ENCODE peak calls at places on chromosome 6, in five cellular contexts. S, J, I, Q and P are unnamed samples.

GRCh38 chr6:170098428-170099170 is 192.3 kb downstream of the DLL1 start:
- DNase-seq in S (peak; percentile 5), J (no peak), I (no peak), Q (no peak), P (no peak)

GRCh38 chr6:3228046-3228671 is 706 bp upstream of the TUBB2B start:
- DNase-seq in S (no peak), J (no peak), I (peak; percentile 26), Q (no peak), P (no peak)

GRCh38 chr6:92934625-92935024 is 484.7 kb downstream of the EPHA7 start:
- DNase-seq in S (no peak), J (no peak), I (no peak), Q (no peak), P (no peak)

GRCh38 chr6:127092486-127092885 is 26.0 kb upstream of the RSPO3 start:
- DNase-seq in S (no peak), J (no peak), I (no peak), Q (no peak), P (no peak)

GRCh38 chr6:403659-404655 is 12.4 kb downstream of the IRF4 start:
- DNase-seq in S (peak; percentile 55), J (no peak), I (no peak), Q (no peak), P (no peak)

GRCh38 chr6:74549746-74550145 is 656.1 kb downstream of the COL12A1 start:
- DNase-seq in S (no peak), J (no peak), I (no peak), Q (no peak), P (no peak)

GRCh38 chr6:153162646-153163045 is 31.6 kb upstream of the RGS17 start:
- DNase-seq in S (no peak), J (no peak), I (no peak), Q (no peak), P (no peak)

GRCh38 chr6:142378138-142378875 is 76.5 kb downstream of the ADGRG6 start:
- DNase-seq in S (no peak), J (no peak), I (no peak), Q (no peak), P (no peak)

GRCh38 chr6:23111984-23112383 is 542.6 kb downstream of the HDGFL1 start:
- DNase-seq in S (no peak), J (no peak), I (no peak), Q (no peak), P (no peak)

GRCh38 chr6:6820688-6821238 is 232.2 kb downstream of the LY86 start:
- DNase-seq in S (peak; percentile 82), J (peak; percentile 85), I (no peak), Q (no peak), P (no peak)

GRCh38 chr6:144104898-144105487 is 9.6 kb upstream of the SF3B5 start:
- DNase-seq in S (no peak), J (no peak), I (no peak), Q (peak; percentile 44), P (peak; percentile 13)

GRCh38 chr6:4781967-4782537 is 5.8 kb downstream of the CDYL start:
- DNase-seq in S (no peak), J (no peak), I (no peak), Q (no peak), P (no peak)

GRCh38 chr6:148223424-148223842 is 119.2 kb upstream of the SASH1 start:
- DNase-seq in S (no peak), J (no peak), I (no peak), Q (no peak), P (no peak)

GRCh38 chr6:147141690-147142308 is 62.4 kb upstream of the STXBP5 start:
- DNase-seq in S (no peak), J (no peak), I (no peak), Q (no peak), P (no peak)

GRCh38 chr6:169850746-169851145 is 99.3 kb downstream of the ERMARD start:
- DNase-seq in S (no peak), J (no peak), I (no peak), Q (no peak), P (no peak)

GRCh38 chr6:97068211-97068610 is 143.7 kb downstream of the KLHL32 start:
- DNase-seq in S (no peak), J (no peak), I (no peak), Q (peak; percentile 6), P (no peak)

GRCh38 chr6:43838276-43839036 is 68.4 kb downstream of the VEGFA start:
- DNase-seq in S (peak; percentile 37), J (peak; percentile 24), I (no peak), Q (peak; percentile 43), P (peak; percentile 78)

GRCh38 chr6:3068329-3069223 is at the start of gene RIPK1:
- DNase-seq in S (peak; percentile 97), J (peak; percentile 90), I (peak; percentile 95), Q (peak; percentile 83), P (peak; percentile 93)

GRCh38 chr6:8707956-8708772 is 272.8 kb upstream of the SLC35B3 start:
- DNase-seq in S (peak; percentile 34), J (peak; percentile 88), I (peak; percentile 9), Q (peak; percentile 6), P (no peak)

GRCh38 chr6:65110031-65110430 is 597.0 kb downstream of the EYS start:
- DNase-seq in S (no peak), J (no peak), I (no peak), Q (no peak), P (no peak)

GRCh38 chr6:17413313-17413750 is 19.9 kb downstream of the CAP2 start:
- DNase-seq in S (no peak), J (no peak), I (no peak), Q (no peak), P (no peak)

GRCh38 chr6:11054722-11055121 is 10.6 kb upstream of the ELOVL2 start:
- DNase-seq in S (no peak), J (no peak), I (no peak), Q (no peak), P (no peak)

GRCh38 chr6:16249971-16250370 is 11.6 kb downstream of the GMPR start:
- DNase-seq in S (no peak), J (peak; percentile 72), I (no peak), Q (no peak), P (no peak)

GRCh38 chr6:4564746-4565145 is 211.5 kb upstream of the CDYL start:
- DNase-seq in S (no peak), J (no peak), I (no peak), Q (no peak), P (no peak)

GRCh38 chr6:159203304-159204005 is 34.3 kb downstream of the FNDC1 start:
- DNase-seq in S (no peak), J (no peak), I (no peak), Q (no peak), P (peak; percentile 53)

GRCh38 chr6:105484238-105485161 is 81.6 kb upstream of the PREP start:
- DNase-seq in S (no peak), J (no peak), I (no peak), Q (peak; percentile 6), P (no peak)

GRCh38 chr6:136123464-136123863 is 126.6 kb downstream of the MTFR2 start:
- DNase-seq in S (no peak), J (no peak), I (no peak), Q (no peak), P (no peak)

GRCh38 chr6:116402108-116402507 is 31.4 kb downstream of the DSE start:
- DNase-seq in S (no peak), J (no peak), I (no peak), Q (no peak), P (no peak)

GRCh38 chr6:87879144-87879861 is 168.3 kb upstream of the SPACA1 start:
- DNase-seq in S (peak; percentile 19), J (no peak), I (no peak), Q (no peak), P (no peak)

GRCh38 chr6:158115102-158115501 is 53.0 kb downstream of the SERAC1 start:
- DNase-seq in S (no peak), J (no peak), I (no peak), Q (no peak), P (no peak)

GRCh38 chr6:58113960-58114359 is 796.5 kb downstream of the PRIM2 start:
- DNase-seq in S (no peak), J (no peak), I (no peak), Q (no peak), P (no peak)

GRCh38 chr6:14463110-14463509 is 345.5 kb downstream of the CD83 start:
- DNase-seq in S (no peak), J (no peak), I (no peak), Q (no peak), P (no peak)

GRCh38 chr6:136526196-136526930 is 23.9 kb downstream of the MAP7 start:
- DNase-seq in S (no peak), J (peak; percentile 31), I (peak; percentile 49), Q (peak; percentile 72), P (no peak)

GRCh38 chr6:39381535-39382140 is 59.1 kb upstream of the KCNK16 start:
- DNase-seq in S (no peak), J (no peak), I (no peak), Q (no peak), P (no peak)

GRCh38 chr6:157259443-157259842 is 63.9 kb downstream of the TMEM242 start:
- DNase-seq in S (no peak), J (no peak), I (no peak), Q (no peak), P (no peak)

GRCh38 chr6:149963212-149963461 is 606 bp upstream of the ULBP1 start:
- DNase-seq in S (no peak), J (no peak), I (no peak), Q (peak; percentile 43), P (peak; percentile 74)

GRCh38 chr6:63549076-63549475 is 23.2 kb upstream of the LOC128125822 start:
- DNase-seq in S (no peak), J (no peak), I (no peak), Q (no peak), P (no peak)
- TF ChIP-seq POLR2A in S (no peak), J (no peak), I (no peak), Q (no peak), P (no peak)

GRCh38 chr6:26537846-26538571 is at the start of gene HMGN4:
- DNase-seq in S (peak; percentile 85), J (peak; percentile 79), I (peak; percentile 88), Q (no peak), P (peak; percentile 61)
- TF ChIP-seq POLR2A in S (peak; percentile 74), J (peak; percentile 39), I (peak; percentile 51), Q (peak; percentile 64), P (peak; percentile 84)

GRCh38 chr6:46949662-46950280 is 28.0 kb upstream of the ADGRF5 start:
- DNase-seq in S (peak; percentile 82), J (no peak), I (no peak), Q (no peak), P (no peak)
- TF ChIP-seq POLR2A in S (no peak), J (no peak), I (no peak), Q (no peak), P (no peak)

GRCh38 chr6:70398783-70399730 is 14.3 kb upstream of the FAM135A start:
- DNase-seq in S (peak; percentile 73), J (no peak), I (no peak), Q (peak; percentile 68), P (peak; percentile 23)
- TF ChIP-seq POLR2A in S (peak; percentile 87), J (no peak), I (no peak), Q (no peak), P (no peak)

GRCh38 chr6:110958332-110959192 is at the start of gene GTF3C6:
- DNase-seq in S (peak; percentile 94), J (peak; percentile 90), I (peak; percentile 89), Q (no peak), P (peak; percentile 48)
- TF ChIP-seq POLR2A in S (peak; percentile 90), J (peak; percentile 63), I (peak; percentile 32), Q (peak; percentile 91), P (peak; percentile 95)